ENCODE peak calls at places on chromosomes 1 and 21, in seven cellular contexts. One of them, this sample, is unnamed.

GRCh38 chr21:36379236-36379635 is 6.0 kb upstream of the CHAF1B start:
- DNase-seq in astrocyte: no peak
- DNase-seq in OCI-LY7: no peak
- DNase-seq in GM23338: no peak
- DNase-seq in fibroblast of lung: no peak
- DNase-seq in DND-41: no peak
- DNase-seq in endothelial cell of umbilical vein: no peak
- DNase-seq in this sample: no peak

GRCh38 chr1:153677718-153678518 is 570 bp upstream of the NPR1 start:
- DNase-seq in fibroblast of lung: peak
- DNase-seq in endothelial cell of umbilical vein: peak
- DNase-seq in astrocyte: no peak
- DNase-seq in DND-41: peak
- DNase-seq in OCI-LY7: peak
- DNase-seq in GM23338: peak
- DNase-seq in this sample: peak

GRCh38 chr1:63797056-63797726 is 23.4 kb downstream of the ROR1 start:
- DNase-seq in OCI-LY7: no peak
- DNase-seq in fibroblast of lung: peak
- DNase-seq in GM23338: no peak
- DNase-seq in endothelial cell of umbilical vein: no peak
- DNase-seq in DND-41: no peak
- DNase-seq in astrocyte: peak
- DNase-seq in this sample: no peak

GRCh38 chr1:20153000-20153418 is 13.9 kb downstream of the PLA2G2F start:
- DNase-seq in DND-41: no peak
- DNase-seq in GM23338: peak
- DNase-seq in fibroblast of lung: peak
- DNase-seq in OCI-LY7: no peak
- DNase-seq in endothelial cell of umbilical vein: no peak
- DNase-seq in astrocyte: no peak
- DNase-seq in this sample: no peak

GRCh38 chr21:26966978-26967913 is at the start of gene ADAMTS5:
- DNase-seq in DND-41: no peak
- DNase-seq in fibroblast of lung: peak
- DNase-seq in astrocyte: peak
- DNase-seq in endothelial cell of umbilical vein: peak
- DNase-seq in OCI-LY7: no peak
- DNase-seq in GM23338: peak
- DNase-seq in this sample: no peak

GRCh38 chr1:234781241-234782056 is 171.5 kb upstream of the IRF2BP2 start:
- DNase-seq in astrocyte: no peak
- DNase-seq in GM23338: peak
- DNase-seq in DND-41: no peak
- DNase-seq in OCI-LY7: no peak
- DNase-seq in endothelial cell of umbilical vein: peak
- DNase-seq in fibroblast of lung: no peak
- DNase-seq in this sample: peak

GRCh38 chr1:206809504-206810084 is 37.3 kb upstream of the IL10 start:
- DNase-seq in astrocyte: no peak
- DNase-seq in endothelial cell of umbilical vein: peak
- DNase-seq in OCI-LY7: peak
- DNase-seq in GM23338: peak
- DNase-seq in fibroblast of lung: peak
- DNase-seq in DND-41: peak
- DNase-seq in this sample: peak

GRCh38 chr1:56948403-56949023 is 17.3 kb downstream of the C8B start:
- DNase-seq in OCI-LY7: no peak
- DNase-seq in astrocyte: peak
- DNase-seq in DND-41: no peak
- DNase-seq in fibroblast of lung: peak
- DNase-seq in endothelial cell of umbilical vein: no peak
- DNase-seq in GM23338: no peak
- DNase-seq in this sample: peak

GRCh38 chr1:10692401-10693021 is 103.9 kb downstream of the CASZ1 start:
- DNase-seq in endothelial cell of umbilical vein: no peak
- DNase-seq in DND-41: peak
- DNase-seq in fibroblast of lung: no peak
- DNase-seq in astrocyte: no peak
- DNase-seq in OCI-LY7: peak
- DNase-seq in GM23338: no peak
- DNase-seq in this sample: peak

GRCh38 chr1:15357808-15358207 is 51.9 kb upstream of the EFHD2 start:
- DNase-seq in endothelial cell of umbilical vein: no peak
- DNase-seq in DND-41: no peak
- DNase-seq in fibroblast of lung: no peak
- DNase-seq in GM23338: no peak
- DNase-seq in OCI-LY7: no peak
- DNase-seq in astrocyte: no peak
- DNase-seq in this sample: no peak

GRCh38 chr21:26717146-26717739 is 128.0 kb downstream of the ADAMTS1 start:
- DNase-seq in endothelial cell of umbilical vein: peak
- DNase-seq in DND-41: no peak
- DNase-seq in astrocyte: no peak
- DNase-seq in OCI-LY7: peak
- DNase-seq in fibroblast of lung: no peak
- DNase-seq in GM23338: peak
- DNase-seq in this sample: peak

GRCh38 chr1:58397187-58397820 is 149.2 kb downstream of the OMA1 start:
- DNase-seq in GM23338: no peak
- DNase-seq in endothelial cell of umbilical vein: no peak
- DNase-seq in fibroblast of lung: peak
- DNase-seq in astrocyte: peak
- DNase-seq in DND-41: no peak
- DNase-seq in OCI-LY7: no peak
- DNase-seq in this sample: no peak

GRCh38 chr1:35569956-35570355 is 3.2 kb upstream of the TFAP2E start:
- DNase-seq in DND-41: no peak
- DNase-seq in OCI-LY7: no peak
- DNase-seq in fibroblast of lung: peak
- DNase-seq in GM23338: no peak
- DNase-seq in endothelial cell of umbilical vein: no peak
- DNase-seq in astrocyte: peak
- DNase-seq in this sample: no peak

GRCh38 chr1:59688976-59689375 is 125.8 kb upstream of the HOOK1 start:
- DNase-seq in endothelial cell of umbilical vein: no peak
- DNase-seq in OCI-LY7: no peak
- DNase-seq in DND-41: no peak
- DNase-seq in GM23338: no peak
- DNase-seq in fibroblast of lung: no peak
- DNase-seq in astrocyte: no peak
- DNase-seq in this sample: no peak

GRCh38 chr1:21511579-21512522 is 2.6 kb downstream of the ALPL start:
- DNase-seq in fibroblast of lung: peak
- DNase-seq in GM23338: no peak
- DNase-seq in astrocyte: peak
- DNase-seq in endothelial cell of umbilical vein: no peak
- DNase-seq in DND-41: no peak
- DNase-seq in OCI-LY7: no peak
- DNase-seq in this sample: no peak

GRCh38 chr1:93908394-93909145 is 660 bp downstream of the GCLM start:
- DNase-seq in OCI-LY7: peak
- DNase-seq in fibroblast of lung: peak
- DNase-seq in GM23338: peak
- DNase-seq in astrocyte: no peak
- DNase-seq in endothelial cell of umbilical vein: peak
- DNase-seq in DND-41: peak
- DNase-seq in this sample: peak

GRCh38 chr1:46246548-46247432 is 773 bp upstream of the RAD54L start:
- DNase-seq in GM23338: peak
- DNase-seq in OCI-LY7: peak
- DNase-seq in astrocyte: peak
- DNase-seq in DND-41: peak
- DNase-seq in fibroblast of lung: peak
- DNase-seq in endothelial cell of umbilical vein: no peak
- DNase-seq in this sample: peak

GRCh38 chr1:15849775-15850449 is 2.4 kb downstream of the SPEN start:
- DNase-seq in fibroblast of lung: peak
- DNase-seq in OCI-LY7: peak
- DNase-seq in GM23338: peak
- DNase-seq in DND-41: peak
- DNase-seq in endothelial cell of umbilical vein: peak
- DNase-seq in astrocyte: peak
- DNase-seq in this sample: no peak

GRCh38 chr21:46377789-46378188 is 53.8 kb downstream of the PCNT start:
- DNase-seq in GM23338: no peak
- DNase-seq in fibroblast of lung: no peak
- DNase-seq in endothelial cell of umbilical vein: no peak
- DNase-seq in OCI-LY7: no peak
- DNase-seq in DND-41: no peak
- DNase-seq in astrocyte: no peak
- DNase-seq in this sample: no peak

GRCh38 chr1:23743287-23744052 is at the start of gene ELOA:
- DNase-seq in GM23338: peak
- DNase-seq in DND-41: peak
- DNase-seq in astrocyte: peak
- DNase-seq in endothelial cell of umbilical vein: peak
- DNase-seq in OCI-LY7: peak
- DNase-seq in fibroblast of lung: peak
- DNase-seq in this sample: peak

GRCh38 chr1:101918277-101918676 is 78.4 kb downstream of the OLFM3 start:
- DNase-seq in fibroblast of lung: no peak
- DNase-seq in GM23338: no peak
- DNase-seq in DND-41: no peak
- DNase-seq in OCI-LY7: no peak
- DNase-seq in endothelial cell of umbilical vein: no peak
- DNase-seq in astrocyte: no peak
- DNase-seq in this sample: no peak

GRCh38 chr21:29436143-29436542 is 137.4 kb downstream of the BACH1 start:
- DNase-seq in astrocyte: peak
- DNase-seq in DND-41: peak
- DNase-seq in fibroblast of lung: peak
- DNase-seq in OCI-LY7: no peak
- DNase-seq in endothelial cell of umbilical vein: no peak
- DNase-seq in GM23338: peak
- DNase-seq in this sample: no peak

GRCh38 chr1:77899647-77900320 is 11.4 kb downstream of the NEXN start:
- DNase-seq in GM23338: no peak
- DNase-seq in endothelial cell of umbilical vein: peak
- DNase-seq in fibroblast of lung: peak
- DNase-seq in OCI-LY7: no peak
- DNase-seq in astrocyte: peak
- DNase-seq in DND-41: no peak
- DNase-seq in this sample: no peak

GRCh38 chr21:41478319-41479177 is 29.4 kb downstream of the TMPRSS2 start:
- DNase-seq in astrocyte: peak
- DNase-seq in endothelial cell of umbilical vein: no peak
- DNase-seq in DND-41: no peak
- DNase-seq in OCI-LY7: no peak
- DNase-seq in fibroblast of lung: no peak
- DNase-seq in GM23338: peak
- DNase-seq in this sample: no peak

GRCh38 chr1:156836892-156837291 is 20.2 kb upstream of the SH2D2A start:
- DNase-seq in endothelial cell of umbilical vein: no peak
- DNase-seq in fibroblast of lung: no peak
- DNase-seq in OCI-LY7: no peak
- DNase-seq in DND-41: no peak
- DNase-seq in GM23338: no peak
- DNase-seq in astrocyte: no peak
- DNase-seq in this sample: no peak

DNA sequence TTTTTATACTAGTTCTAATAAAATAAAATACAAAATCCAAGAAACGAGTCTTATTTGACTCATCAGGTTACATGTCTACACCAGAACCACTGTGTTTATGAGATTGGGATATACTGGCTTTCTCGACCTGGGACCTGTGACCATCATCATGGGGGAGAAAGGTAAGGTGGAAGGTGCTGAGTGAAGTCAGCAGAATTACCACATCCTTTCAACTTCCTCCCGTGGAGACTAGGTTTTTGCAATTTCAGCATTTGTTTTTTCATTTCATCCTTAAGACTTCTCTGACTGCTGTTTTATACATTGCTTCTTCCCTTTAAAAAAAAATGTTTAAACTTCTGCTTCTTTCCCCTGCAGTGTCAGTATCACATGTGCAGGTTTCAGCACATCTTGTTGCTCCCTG is 60.5 kb upstream of the HAO2 start:
- DNase-seq in fibroblast of lung: no peak
- DNase-seq in OCI-LY7: no peak
- DNase-seq in GM23338: no peak
- DNase-seq in DND-41: no peak
- DNase-seq in endothelial cell of umbilical vein: no peak
- DNase-seq in astrocyte: no peak
- DNase-seq in this sample: no peak
- H2AFZ ChIP-seq in fibroblast of lung: no peak
- H2AFZ ChIP-seq in OCI-LY7: no peak
- H2AFZ ChIP-seq in GM23338: no peak
- H2AFZ ChIP-seq in DND-41: no peak
- H2AFZ ChIP-seq in endothelial cell of umbilical vein: no peak
- H2AFZ ChIP-seq in astrocyte: no peak
- H2AFZ ChIP-seq in this sample: no peak

GRCh38 chr1:40314721-40315238 is 2.3 kb downstream of the COL9A2 start:
- DNase-seq in fibroblast of lung: peak
- DNase-seq in OCI-LY7: no peak
- DNase-seq in astrocyte: peak
- DNase-seq in GM23338: peak
- DNase-seq in endothelial cell of umbilical vein: no peak
- DNase-seq in DND-41: no peak
- DNase-seq in this sample: peak
- H3K4me3 ChIP-seq in fibroblast of lung: peak
- H3K4me3 ChIP-seq in OCI-LY7: peak
- H3K4me3 ChIP-seq in astrocyte: peak
- H3K4me3 ChIP-seq in GM23338: peak
- H3K4me3 ChIP-seq in endothelial cell of umbilical vein: no peak
- H3K4me3 ChIP-seq in DND-41: no peak
- H3K4me3 ChIP-seq in this sample: peak

GRCh38 chr1:17887646-17888395 is 132.7 kb downstream of the ACTL8 start:
- DNase-seq in GM23338: no peak
- DNase-seq in endothelial cell of umbilical vein: no peak
- DNase-seq in OCI-LY7: no peak
- DNase-seq in fibroblast of lung: no peak
- DNase-seq in astrocyte: no peak
- DNase-seq in DND-41: no peak
- DNase-seq in this sample: no peak
- H3K27ac ChIP-seq in GM23338: no peak
- H3K27ac ChIP-seq in endothelial cell of umbilical vein: no peak
- H3K27ac ChIP-seq in OCI-LY7: no peak
- H3K27ac ChIP-seq in fibroblast of lung: no peak
- H3K27ac ChIP-seq in astrocyte: no peak
- H3K27ac ChIP-seq in DND-41: no peak
- H3K27ac ChIP-seq in this sample: no peak

GRCh38 chr1:33294071-33295010 is 26.6 kb downstream of the A3GALT2 start:
- DNase-seq in fibroblast of lung: no peak
- DNase-seq in DND-41: no peak
- DNase-seq in GM23338: no peak
- DNase-seq in astrocyte: no peak
- DNase-seq in endothelial cell of umbilical vein: no peak
- DNase-seq in OCI-LY7: no peak
- DNase-seq in this sample: no peak

GRCh38 chr1:33292726-33293340 is 28.1 kb downstream of the A3GALT2 start:
- DNase-seq in astrocyte: peak
- DNase-seq in fibroblast of lung: peak
- DNase-seq in DND-41: no peak
- DNase-seq in endothelial cell of umbilical vein: no peak
- DNase-seq in OCI-LY7: no peak
- DNase-seq in GM23338: no peak
- DNase-seq in this sample: no peak

GRCh38 chr1:33286451-33287185 is 30.3 kb downstream of the ZNF362 start:
- DNase-seq in DND-41: no peak
- DNase-seq in fibroblast of lung: no peak
- DNase-seq in endothelial cell of umbilical vein: no peak
- DNase-seq in OCI-LY7: no peak
- DNase-seq in GM23338: no peak
- DNase-seq in astrocyte: no peak
- DNase-seq in this sample: no peak

GRCh38 chr1:33288976-33289857 is 31.7 kb downstream of the A3GALT2 start:
- DNase-seq in GM23338: no peak
- DNase-seq in DND-41: no peak
- DNase-seq in OCI-LY7: no peak
- DNase-seq in endothelial cell of umbilical vein: no peak
- DNase-seq in fibroblast of lung: no peak
- DNase-seq in astrocyte: no peak
- DNase-seq in this sample: no peak

GRCh38 chr1:33289858-33290154 is 31.1 kb downstream of the A3GALT2 start:
- DNase-seq in endothelial cell of umbilical vein: no peak
- DNase-seq in GM23338: no peak
- DNase-seq in OCI-LY7: no peak
- DNase-seq in DND-41: no peak
- DNase-seq in astrocyte: no peak
- DNase-seq in fibroblast of lung: no peak
- DNase-seq in this sample: no peak
- H2AFZ ChIP-seq in endothelial cell of umbilical vein: no peak
- H2AFZ ChIP-seq in GM23338: no peak
- H2AFZ ChIP-seq in OCI-LY7: no peak
- H2AFZ ChIP-seq in DND-41: no peak
- H2AFZ ChIP-seq in astrocyte: no peak
- H2AFZ ChIP-seq in fibroblast of lung: no peak
- H2AFZ ChIP-seq in this sample: no peak

This sample was measured in Karpas-422.